ENCODE peak calls at places on chromosomes 16 and 17, in five cellular contexts. T is esophagus muscularis mucosa; M is dorsolateral prefrontal cortex; J is CD8-positive, alpha-beta T cell; A is transverse colon. G is an unnamed sample.

GRCh38 chr16:23491490-23492391 is 18.6 kb downstream of the GGA2 start:
- DNase-seq in J (no peak), A (no peak), M (no peak), T (no peak), G (no peak)

GRCh38 chr16:11698271-11698689 is 30.0 kb downstream of the SNN start:
- DNase-seq in T (no peak), A (no peak), J (no peak), M (no peak), G (no peak)

GRCh38 chr17:66684716-66685115 is 150.2 kb upstream of the CACNG5 start:
- DNase-seq in A (no peak), M (no peak), T (no peak), J (no peak), G (no peak)

GRCh38 chr16:72890587-72890986 is 157.3 kb downstream of the ZFHX3 start:
- DNase-seq in M (no peak), J (no peak), T (no peak), A (no peak), G (no peak)

GRCh38 chr17:45221081-45221996 is at the start of gene FMNL1:
- DNase-seq in A (peak; percentile 75), M (no peak), J (peak; percentile 70), T (no peak), G (no peak)

GRCh38 chr17:73595068-73595865 is 49.0 kb downstream of the SDK2 start:
- DNase-seq in A (peak; percentile 45), T (no peak), J (no peak), M (peak; percentile 49), G (no peak)

GRCh38 chr17:70539172-70539924 is 370.0 kb downstream of the KCNJ2 start:
- DNase-seq in J (no peak), A (no peak), M (no peak), T (no peak), G (no peak)

GRCh38 chr17:68204736-68205135 is 43.1 kb upstream of the AMZ2 start:
- DNase-seq in T (peak; percentile 89), M (no peak), A (no peak), J (peak; percentile 22), G (no peak)

GRCh38 chr16:66569827-66570405 is 3.7 kb downstream of the CMTM1 start:
- DNase-seq in T (no peak), M (no peak), J (no peak), A (no peak), G (no peak)

GRCh38 chr16:982152-983043 is 828 bp downstream of the SOX8 start:
- DNase-seq in A (no peak), T (no peak), M (no peak), J (no peak), G (no peak)

GRCh38 chr16:65176603-65177002 is 54.7 kb upstream of the CDH11 start:
- DNase-seq in A (peak; percentile 10), T (no peak), M (no peak), J (no peak), G (peak; percentile 48)

GRCh38 chr17:13557077-13557476 is 44.7 kb downstream of the HS3ST3A1 start:
- DNase-seq in J (no peak), A (no peak), M (no peak), T (no peak), G (peak; percentile 52)

GRCh38 chr16:28984619-28985135 is at the start of gene LAT:
- DNase-seq in T (no peak), A (peak; percentile 56), J (peak; percentile 88), M (no peak), G (no peak)

GRCh38 chr16:86959182-86959651 is 358.0 kb downstream of the C16orf95 start:
- DNase-seq in J (no peak), A (no peak), M (no peak), T (no peak), G (no peak)

GRCh38 chr16:11794447-11794846 is 2.6 kb downstream of the ZC3H7A start:
- DNase-seq in J (no peak), M (no peak), T (no peak), A (no peak), G (no peak)

GRCh38 chr16:85631802-85632393 is 18.8 kb downstream of the GSE1 start:
- DNase-seq in M (no peak), J (no peak), A (no peak), T (no peak), G (no peak)
- TF ChIP-seq CTCF in M (no peak), J (no peak), A (no peak), T (no peak), G (peak; percentile 1)

GRCh38 chr17:50183439-50184001 is 17.7 kb downstream of the SGCA start:
- DNase-seq in T (no peak), M (no peak), A (no peak), J (peak; percentile 8), G (no peak)
- H3K4me3 ChIP-seq in T (no peak overlapping the region), M (no peak overlapping the region), A (no peak overlapping the region), J (peak overlapping the region; percentile 5), G (no peak overlapping the region)

DNA sequence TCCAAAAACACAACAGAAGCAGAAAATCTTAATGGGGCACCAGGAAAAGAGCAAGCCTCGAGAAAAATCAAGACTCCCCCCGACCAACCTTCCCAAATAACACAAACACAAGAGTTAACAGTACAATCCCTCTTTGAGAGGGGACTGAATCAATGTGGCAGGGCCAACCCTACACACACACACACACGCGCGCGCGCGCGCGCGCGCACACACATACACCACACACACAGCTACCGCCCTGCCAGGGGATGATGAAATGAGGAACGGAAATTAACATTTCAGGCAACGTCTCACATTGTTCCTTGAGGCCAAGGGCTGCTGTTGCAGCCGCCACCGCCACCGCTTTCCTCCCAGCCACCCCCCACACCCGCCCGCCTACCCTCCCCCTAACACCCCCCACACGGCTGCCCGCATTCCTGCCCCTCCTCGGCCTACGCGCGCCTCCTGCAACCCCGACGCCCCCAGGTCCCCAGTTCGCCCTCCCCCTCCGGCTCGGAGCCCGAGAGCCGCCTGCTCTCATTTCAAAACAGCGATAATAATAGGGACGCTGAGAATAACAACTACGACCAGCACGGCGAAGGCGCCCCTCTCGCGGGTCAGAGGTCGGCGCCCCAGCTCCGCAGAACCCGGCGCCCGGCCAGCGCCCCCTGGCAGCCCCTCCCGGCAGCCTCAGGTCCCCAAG is 1.2 kb downstream of the ANKRD11 start:
- DNase-seq in J (peak; percentile 93), A (peak; percentile 88), T (peak; percentile 98), M (peak; percentile 60), G (peak; percentile 93)
- TF ChIP-seq CTCF in J (no peak), A (peak; percentile 36), T (no peak), M (no peak), G (peak; percentile 27)

GRCh38 chr17:80116923-80117380 is 15.6 kb downstream of the GAA start:
- DNase-seq in A (no peak), M (no peak), J (no peak), T (no peak), G (no peak)

GRCh38 chr17:80116276-80116922 is 15.0 kb downstream of the GAA start:
- DNase-seq in M (no peak), A (no peak), T (no peak), J (no peak), G (no peak)

GRCh38 chr17:80115159-80115558 is 13.8 kb downstream of the GAA start:
- DNase-seq in T (no peak), M (no peak), A (no peak), J (no peak), G (no peak)

GRCh38 chr17:80113033-80113484 is 11.7 kb downstream of the GAA start:
- DNase-seq in J (no peak), A (no peak), T (no peak), M (no peak), G (no peak)

GRCh38 chr17:80114758-80115157 is 13.4 kb downstream of the GAA start:
- DNase-seq in J (no peak), T (no peak), M (no peak), A (no peak), G (no peak)
- H3K4me3 ChIP-seq in J (no peak overlapping the region), T (no peak overlapping the region), M (no peak overlapping the region), A (no peak overlapping the region), G (no peak overlapping the region)

DNA sequence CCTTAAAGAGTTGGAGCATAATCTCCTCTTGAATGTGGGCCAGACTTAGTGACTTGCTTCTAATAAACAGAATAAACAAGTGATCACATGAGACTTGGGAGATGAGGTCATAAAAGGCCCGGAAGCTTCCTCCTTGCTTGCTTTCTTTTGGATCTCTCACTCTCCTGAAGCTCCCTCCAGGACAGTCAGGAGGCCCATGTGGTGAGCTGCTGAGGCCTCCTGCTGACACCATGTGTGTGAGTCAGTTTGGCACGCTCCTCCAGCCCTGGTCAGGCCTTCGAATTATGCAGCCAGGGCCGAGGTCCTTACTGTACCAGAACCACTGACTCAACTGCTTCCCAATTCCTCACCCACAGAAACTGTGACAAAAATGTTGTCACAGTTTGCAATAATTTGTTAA is 53.2 kb downstream of the NDEL1 start:
- DNase-seq in T (no peak), J (no peak), M (no peak), A (no peak), G (peak; percentile 88)
- TF ChIP-seq CTCF in T (no peak), J (no peak), M (no peak), A (no peak), G (no peak)

DNA sequence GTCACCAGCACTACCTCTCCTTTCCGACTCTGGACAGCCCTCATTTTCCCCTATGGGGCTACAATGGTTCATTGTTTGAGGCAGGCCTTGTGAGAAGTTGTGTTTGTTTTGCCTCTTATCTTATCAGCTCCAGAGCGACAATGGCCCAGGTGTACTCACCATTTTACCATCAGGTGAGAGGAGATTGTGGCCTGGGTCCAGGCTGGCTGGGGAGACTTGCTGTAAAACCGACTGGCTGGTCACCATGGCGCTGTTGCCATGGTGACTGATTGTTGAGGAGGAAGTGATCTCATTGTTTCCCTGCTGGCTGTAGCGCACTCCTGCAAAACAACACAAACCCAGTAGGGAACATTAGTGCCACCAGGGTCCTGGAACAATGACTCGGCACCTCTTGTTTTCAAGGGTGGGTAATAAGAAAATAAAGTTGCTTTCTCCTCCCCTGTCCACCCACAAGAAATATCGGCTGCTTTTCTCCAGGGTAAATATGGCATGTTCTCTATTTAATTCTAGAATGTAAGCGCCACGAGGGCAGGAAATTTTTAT is 34.4 kb downstream of the HNF1B start:
- DNase-seq in J (no peak), T (no peak), M (no peak), A (peak; percentile 94), G (no peak)
- H3K4me3 ChIP-seq in J (no peak overlapping the region), T (no peak overlapping the region), M (no peak overlapping the region), A (no peak overlapping the region), G (no peak overlapping the region)

DNA sequence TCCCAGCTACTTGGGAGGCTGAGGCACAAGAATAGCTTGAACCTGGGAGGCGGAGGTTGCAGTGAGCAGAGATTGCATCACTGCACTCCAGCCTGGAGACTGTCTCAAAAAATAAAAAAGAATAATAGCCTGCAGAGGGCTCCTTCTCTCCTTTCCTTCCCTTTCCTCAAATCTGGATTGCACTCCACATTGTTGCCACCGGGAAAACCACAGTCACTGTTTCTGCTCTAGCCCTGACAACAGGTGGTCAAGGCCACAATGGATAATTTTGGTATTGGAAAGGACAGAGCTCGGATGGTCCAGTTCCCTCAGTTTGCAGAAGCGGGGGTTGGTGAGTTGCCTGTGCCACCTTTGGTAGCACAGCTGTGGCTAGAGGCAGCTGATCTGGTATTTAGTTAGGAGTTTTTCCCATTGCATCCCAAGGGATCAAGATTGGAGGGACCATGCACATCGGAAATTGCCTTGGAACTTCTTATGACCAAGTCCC is 44.7 kb upstream of the PRSS54 start:
- DNase-seq in A (no peak), J (no peak), T (no peak), M (no peak), G (no peak)
- TF ChIP-seq CTCF in A (no peak), J (no peak), T (no peak), M (peak; percentile 25), G (peak; percentile 47)

G was measured in AG09309.